ENCODE peak calls at places on chromosome 5, in six cellular contexts. One of them, this sample, is unnamed.

GRCh38 chr5:169020102-169020501 is 280.8 kb downstream of the SLIT3 start:
- DNase-seq in NB4: peak
- DNase-seq in psoas muscle: no peak
- DNase-seq in HFF-Myc: no peak
- DNase-seq in fibroblast of pulmonary artery: peak
- DNase-seq in lower lobe of right lung: no peak
- DNase-seq in this sample: no peak

GRCh38 chr5:82808960-82809359 is 268.2 kb downstream of the TMEM167A start:
- DNase-seq in psoas muscle: no peak
- DNase-seq in lower lobe of right lung: no peak
- DNase-seq in fibroblast of pulmonary artery: peak
- DNase-seq in NB4: no peak
- DNase-seq in HFF-Myc: no peak
- DNase-seq in this sample: no peak

GRCh38 chr5:128341056-128341455 is 197.0 kb downstream of the FBN2 start:
- DNase-seq in NB4: peak
- DNase-seq in fibroblast of pulmonary artery: peak
- DNase-seq in psoas muscle: no peak
- DNase-seq in lower lobe of right lung: no peak
- DNase-seq in HFF-Myc: no peak
- DNase-seq in this sample: no peak

GRCh38 chr5:115895821-115896220 is 54.1 kb downstream of the AP3S1 start:
- DNase-seq in fibroblast of pulmonary artery: no peak
- DNase-seq in psoas muscle: no peak
- DNase-seq in lower lobe of right lung: no peak
- DNase-seq in NB4: no peak
- DNase-seq in HFF-Myc: no peak
- DNase-seq in this sample: no peak

GRCh38 chr5:112694853-112695709 is 42.6 kb upstream of the APC start:
- DNase-seq in lower lobe of right lung: no peak
- DNase-seq in HFF-Myc: no peak
- DNase-seq in fibroblast of pulmonary artery: peak
- DNase-seq in NB4: peak
- DNase-seq in psoas muscle: no peak
- DNase-seq in this sample: no peak

GRCh38 chr5:33969572-33970452 is 14.7 kb downstream of the SLC45A2 start:
- DNase-seq in NB4: peak
- DNase-seq in lower lobe of right lung: no peak
- DNase-seq in psoas muscle: no peak
- DNase-seq in HFF-Myc: peak
- DNase-seq in fibroblast of pulmonary artery: peak
- DNase-seq in this sample: no peak

GRCh38 chr5:112533315-112533867 is 114.3 kb upstream of the EPB41L4A start:
- DNase-seq in fibroblast of pulmonary artery: no peak
- DNase-seq in HFF-Myc: no peak
- DNase-seq in lower lobe of right lung: no peak
- DNase-seq in NB4: no peak
- DNase-seq in psoas muscle: no peak
- DNase-seq in this sample: no peak

GRCh38 chr5:180352976-180353225 is 235 bp downstream of the GFPT2 start:
- DNase-seq in NB4: no peak
- DNase-seq in lower lobe of right lung: no peak
- DNase-seq in psoas muscle: no peak
- DNase-seq in fibroblast of pulmonary artery: no peak
- DNase-seq in HFF-Myc: no peak
- DNase-seq in this sample: no peak

GRCh38 chr5:74212336-74212735 is 428.2 kb downstream of the ENC1 start:
- DNase-seq in NB4: peak
- DNase-seq in lower lobe of right lung: no peak
- DNase-seq in HFF-Myc: no peak
- DNase-seq in fibroblast of pulmonary artery: peak
- DNase-seq in psoas muscle: no peak
- DNase-seq in this sample: no peak

GRCh38 chr5:39399135-39400036 is 25.4 kb downstream of the DAB2 start:
- DNase-seq in fibroblast of pulmonary artery: peak
- DNase-seq in psoas muscle: no peak
- DNase-seq in HFF-Myc: peak
- DNase-seq in NB4: peak
- DNase-seq in lower lobe of right lung: no peak
- DNase-seq in this sample: no peak

GRCh38 chr5:74679968-74680367 is 5.1 kb upstream of the HEXB start:
- DNase-seq in NB4: no peak
- DNase-seq in psoas muscle: no peak
- DNase-seq in HFF-Myc: no peak
- DNase-seq in fibroblast of pulmonary artery: peak
- DNase-seq in lower lobe of right lung: no peak
- DNase-seq in this sample: no peak

GRCh38 chr5:35822541-35822940 is 34.1 kb upstream of the IL7R start:
- DNase-seq in fibroblast of pulmonary artery: no peak
- DNase-seq in psoas muscle: no peak
- DNase-seq in NB4: no peak
- DNase-seq in HFF-Myc: no peak
- DNase-seq in lower lobe of right lung: no peak
- DNase-seq in this sample: peak

GRCh38 chr5:39197556-39197955 is 21.8 kb downstream of the FYB1 start:
- DNase-seq in psoas muscle: no peak
- DNase-seq in HFF-Myc: no peak
- DNase-seq in lower lobe of right lung: no peak
- DNase-seq in fibroblast of pulmonary artery: no peak
- DNase-seq in NB4: no peak
- DNase-seq in this sample: no peak

GRCh38 chr5:138438724-138439536 is at the start of gene REEP2:
- DNase-seq in HFF-Myc: no peak
- DNase-seq in psoas muscle: peak
- DNase-seq in fibroblast of pulmonary artery: peak
- DNase-seq in lower lobe of right lung: no peak
- DNase-seq in NB4: peak
- DNase-seq in this sample: peak

GRCh38 chr5:141960449-141961323 is 2.7 kb upstream of the PCDH12 start:
- DNase-seq in HFF-Myc: peak
- DNase-seq in psoas muscle: peak
- DNase-seq in fibroblast of pulmonary artery: peak
- DNase-seq in lower lobe of right lung: peak
- DNase-seq in NB4: peak
- DNase-seq in this sample: peak

GRCh38 chr5:176817369-176817841 is 7.0 kb downstream of the UNC5A start:
- DNase-seq in NB4: no peak
- DNase-seq in psoas muscle: no peak
- DNase-seq in fibroblast of pulmonary artery: no peak
- DNase-seq in lower lobe of right lung: no peak
- DNase-seq in HFF-Myc: no peak
- DNase-seq in this sample: no peak

GRCh38 chr5:77774981-77775772 is 962 bp downstream of the TBCA start:
- DNase-seq in HFF-Myc: no peak
- DNase-seq in NB4: peak
- DNase-seq in lower lobe of right lung: no peak
- DNase-seq in psoas muscle: no peak
- DNase-seq in fibroblast of pulmonary artery: no peak
- DNase-seq in this sample: no peak

GRCh38 chr5:126680215-126680817 is 79.6 kb downstream of the PHAX start:
- DNase-seq in HFF-Myc: peak
- DNase-seq in psoas muscle: no peak
- DNase-seq in fibroblast of pulmonary artery: peak
- DNase-seq in lower lobe of right lung: no peak
- DNase-seq in NB4: peak
- DNase-seq in this sample: no peak

GRCh38 chr5:43304520-43304919 is 8.7 kb downstream of the HMGCS1 start:
- DNase-seq in lower lobe of right lung: no peak
- DNase-seq in NB4: no peak
- DNase-seq in fibroblast of pulmonary artery: peak
- DNase-seq in HFF-Myc: no peak
- DNase-seq in psoas muscle: no peak
- DNase-seq in this sample: no peak

GRCh38 chr5:154215931-154216330 is 25.4 kb downstream of the GALNT10 start:
- DNase-seq in NB4: no peak
- DNase-seq in lower lobe of right lung: no peak
- DNase-seq in fibroblast of pulmonary artery: no peak
- DNase-seq in HFF-Myc: no peak
- DNase-seq in psoas muscle: no peak
- DNase-seq in this sample: no peak

GRCh38 chr5:161925960-161926359 is 78.0 kb downstream of the GABRA1 start:
- DNase-seq in psoas muscle: no peak
- DNase-seq in HFF-Myc: no peak
- DNase-seq in NB4: peak
- DNase-seq in lower lobe of right lung: no peak
- DNase-seq in fibroblast of pulmonary artery: no peak
- DNase-seq in this sample: no peak

GRCh38 chr5:33894566-33894965 is 2.8 kb upstream of the ADAMTS12 start:
- DNase-seq in fibroblast of pulmonary artery: peak
- DNase-seq in psoas muscle: no peak
- DNase-seq in lower lobe of right lung: no peak
- DNase-seq in NB4: no peak
- DNase-seq in HFF-Myc: no peak
- DNase-seq in this sample: no peak

GRCh38 chr5:91222482-91222881 is 160.6 kb downstream of the ARRDC3 start:
- DNase-seq in NB4: no peak
- DNase-seq in HFF-Myc: no peak
- DNase-seq in psoas muscle: no peak
- DNase-seq in lower lobe of right lung: no peak
- DNase-seq in fibroblast of pulmonary artery: no peak
- DNase-seq in this sample: no peak

GRCh38 chr5:98602534-98603112 is 170.8 kb upstream of the RGMB start:
- DNase-seq in HFF-Myc: no peak
- DNase-seq in lower lobe of right lung: no peak
- DNase-seq in psoas muscle: no peak
- DNase-seq in NB4: no peak
- DNase-seq in fibroblast of pulmonary artery: no peak
- DNase-seq in this sample: no peak

GRCh38 chr5:14901462-14902051 is 30.0 kb upstream of the ANKH start:
- DNase-seq in psoas muscle: no peak
- DNase-seq in fibroblast of pulmonary artery: peak
- DNase-seq in NB4: peak
- DNase-seq in HFF-Myc: peak
- DNase-seq in lower lobe of right lung: no peak
- DNase-seq in this sample: no peak

GRCh38 chr5:126054593-126055347 is 368.4 kb upstream of the GRAMD2B start:
- DNase-seq in NB4: no peak
- DNase-seq in lower lobe of right lung: no peak
- DNase-seq in psoas muscle: no peak
- DNase-seq in fibroblast of pulmonary artery: no peak
- DNase-seq in HFF-Myc: no peak
- DNase-seq in this sample: no peak

GRCh38 chr5:132704875-132705274 is 31.1 kb downstream of the IL4 start:
- DNase-seq in fibroblast of pulmonary artery: peak
- DNase-seq in psoas muscle: no peak
- DNase-seq in HFF-Myc: no peak
- DNase-seq in NB4: no peak
- DNase-seq in lower lobe of right lung: no peak
- DNase-seq in this sample: no peak
- H3K4me3 ChIP-seq in fibroblast of pulmonary artery: no peak
- H3K4me3 ChIP-seq in psoas muscle: no peak
- H3K4me3 ChIP-seq in HFF-Myc: no peak
- H3K4me3 ChIP-seq in NB4: no peak
- H3K4me3 ChIP-seq in lower lobe of right lung: no peak
- H3K4me3 ChIP-seq in this sample: no peak

GRCh38 chr5:32499261-32499660 is 54.7 kb upstream of the ZFR start:
- DNase-seq in HFF-Myc: no peak
- DNase-seq in fibroblast of pulmonary artery: no peak
- DNase-seq in NB4: no peak
- DNase-seq in lower lobe of right lung: no peak
- DNase-seq in psoas muscle: no peak
- DNase-seq in this sample: no peak
- TF ChIP-seq CTCF in HFF-Myc: no peak
- TF ChIP-seq CTCF in fibroblast of pulmonary artery: no peak
- TF ChIP-seq CTCF in NB4: no peak
- TF ChIP-seq CTCF in lower lobe of right lung: no peak
- TF ChIP-seq CTCF in psoas muscle: no peak
- TF ChIP-seq CTCF in this sample: no peak

GRCh38 chr5:134556994-134557393 is 31.5 kb downstream of the JADE2 start:
- DNase-seq in psoas muscle: no peak
- DNase-seq in lower lobe of right lung: no peak
- DNase-seq in HFF-Myc: no peak
- DNase-seq in NB4: no peak
- DNase-seq in fibroblast of pulmonary artery: no peak
- DNase-seq in this sample: no peak

GRCh38 chr5:134553816-134554215 is 28.3 kb downstream of the JADE2 start:
- DNase-seq in HFF-Myc: no peak
- DNase-seq in NB4: no peak
- DNase-seq in lower lobe of right lung: no peak
- DNase-seq in fibroblast of pulmonary artery: no peak
- DNase-seq in psoas muscle: no peak
- DNase-seq in this sample: no peak

GRCh38 chr5:134554319-134555222 is 29.1 kb downstream of the JADE2 start:
- DNase-seq in lower lobe of right lung: peak
- DNase-seq in NB4: no peak
- DNase-seq in fibroblast of pulmonary artery: peak
- DNase-seq in psoas muscle: peak
- DNase-seq in HFF-Myc: peak
- DNase-seq in this sample: peak

GRCh38 chr5:134555889-134556311 is 30.4 kb downstream of the JADE2 start:
- DNase-seq in psoas muscle: peak
- DNase-seq in HFF-Myc: no peak
- DNase-seq in lower lobe of right lung: no peak
- DNase-seq in fibroblast of pulmonary artery: peak
- DNase-seq in NB4: peak
- DNase-seq in this sample: peak

DNA sequence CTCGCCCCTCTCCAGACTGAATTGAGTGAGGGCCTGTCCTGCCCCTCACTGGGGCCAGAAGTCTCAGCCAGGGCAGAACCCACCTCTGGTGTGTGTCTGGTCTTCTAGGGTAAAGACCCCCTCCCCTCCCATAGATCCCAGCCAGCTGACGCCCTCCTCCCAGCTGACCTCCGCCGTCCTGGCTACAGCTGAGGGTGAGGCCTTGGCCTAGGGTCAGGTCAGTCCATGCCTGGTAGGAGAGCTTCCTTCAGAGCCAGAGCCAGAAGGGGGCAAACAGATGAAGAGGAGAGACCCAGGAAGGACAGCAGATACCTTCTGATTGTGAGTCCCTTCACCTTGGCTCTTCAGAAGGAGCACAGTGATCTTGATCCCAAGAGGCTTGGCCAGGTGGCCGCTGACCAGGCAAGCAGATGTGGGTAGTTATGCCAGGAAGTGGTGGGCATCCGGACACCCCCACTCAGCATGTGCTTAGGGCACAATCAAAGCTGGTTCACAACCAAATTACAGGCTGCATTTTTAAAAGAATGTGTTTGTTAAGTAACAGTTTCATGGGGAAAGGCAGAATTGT is 29.8 kb downstream of the JADE2 start:
- DNase-seq in psoas muscle: no peak
- DNase-seq in fibroblast of pulmonary artery: no peak
- DNase-seq in HFF-Myc: no peak
- DNase-seq in NB4: no peak
- DNase-seq in lower lobe of right lung: no peak
- DNase-seq in this sample: no peak
- H3K4me3 ChIP-seq in psoas muscle: no peak
- H3K4me3 ChIP-seq in fibroblast of pulmonary artery: no peak
- H3K4me3 ChIP-seq in HFF-Myc: no peak
- H3K4me3 ChIP-seq in NB4: no peak
- H3K4me3 ChIP-seq in lower lobe of right lung: no peak
- H3K4me3 ChIP-seq in this sample: no peak

DNA sequence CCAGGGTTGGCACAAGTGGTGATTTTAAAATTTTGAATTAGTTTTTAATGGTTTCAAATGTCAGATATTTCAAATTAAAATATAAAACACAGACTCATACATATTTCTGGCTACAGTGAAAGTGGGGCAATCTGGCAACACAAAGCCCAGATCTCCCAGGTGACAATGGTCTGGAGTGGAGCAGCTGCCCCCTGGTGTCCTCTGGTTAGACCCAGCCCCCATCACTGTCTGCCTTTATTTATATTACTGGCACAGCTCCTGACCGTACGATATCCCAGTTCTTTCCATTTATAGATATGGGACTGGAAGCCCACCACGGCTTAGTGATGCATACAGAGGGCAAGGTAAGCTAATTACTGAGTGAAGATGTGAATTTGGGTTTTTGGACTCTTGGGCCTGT is 37.3 kb downstream of the MACIR start:
- DNase-seq in psoas muscle: no peak
- DNase-seq in NB4: no peak
- DNase-seq in fibroblast of pulmonary artery: no peak
- DNase-seq in HFF-Myc: no peak
- DNase-seq in lower lobe of right lung: no peak
- DNase-seq in this sample: no peak
- TF ChIP-seq CTCF in psoas muscle: no peak
- TF ChIP-seq CTCF in NB4: no peak
- TF ChIP-seq CTCF in fibroblast of pulmonary artery: no peak
- TF ChIP-seq CTCF in HFF-Myc: no peak
- TF ChIP-seq CTCF in lower lobe of right lung: no peak
- TF ChIP-seq CTCF in this sample: no peak